ENCODE peak calls at places on chromosomes 3 and 15, in five cellular contexts. I, W, T, M and V are unnamed samples.

GRCh38 chr3:78926523-78926922 is 841.3 kb downstream of the ROBO1 start:
- DNase-seq in I (no peak), T (no peak), M (no peak), W (no peak), V (no peak)

GRCh38 chr3:45571969-45572368 is 22.6 kb upstream of the LIMD1 start:
- DNase-seq in T (no peak), M (no peak), I (no peak), W (no peak), V (no peak)

GRCh38 chr3:134752761-134753461 is 42.1 kb upstream of the EPHB1 start:
- DNase-seq in M (peak; percentile 52), W (no peak), T (no peak), I (no peak), V (no peak)

GRCh38 chr3:8854656-8855055 is 85.2 kb upstream of the OXTR start:
- DNase-seq in T (no peak), I (no peak), M (no peak), W (no peak), V (no peak)

GRCh38 chr3:16906679-16907078 is 21.9 kb downstream of the PLCL2 start:
- DNase-seq in W (peak; percentile 63), M (no peak), T (peak; percentile 67), I (no peak), V (no peak)

GRCh38 chr3:151147299-151147698 is 55.7 kb downstream of the GPR171 start:
- DNase-seq in T (no peak), I (no peak), M (no peak), W (no peak), V (no peak)

GRCh38 chr3:40387001-40387894 is at the start of gene ENTPD3:
- DNase-seq in M (no peak), T (no peak), I (peak; percentile 75), W (peak; percentile 29), V (no peak)

GRCh38 chr3:131491084-131491483 is 11.7 kb downstream of the MRPL3 start:
- DNase-seq in I (no peak), T (no peak), M (no peak), W (no peak), V (no peak)

GRCh38 chr15:86231864-86232801 is 152.5 kb downstream of the AGBL1 start:
- DNase-seq in M (no peak), W (peak; percentile 52), T (peak; percentile 25), I (no peak), V (no peak)

GRCh38 chr15:66931768-66932633 is 133.4 kb upstream of the SMAD3 start:
- DNase-seq in T (peak; percentile 34), M (no peak), I (no peak), W (peak; percentile 75), V (no peak)

GRCh38 chr3:114538211-114538610 is 244.4 kb downstream of the TIGIT start:
- DNase-seq in I (no peak), M (no peak), T (no peak), W (no peak), V (no peak)

GRCh38 chr3:53080612-53081205 is 34.8 kb upstream of the SFMBT1 start:
- DNase-seq in M (no peak), T (no peak), W (no peak), I (no peak), V (no peak)

GRCh38 chr3:110615454-110615853 is 456.2 kb upstream of the NECTIN3 start:
- DNase-seq in W (no peak), M (no peak), I (no peak), T (no peak), V (no peak)

GRCh38 chr15:63752075-63752684 is 81.6 kb downstream of the HERC1 start:
- DNase-seq in T (peak; percentile 74), M (no peak), W (peak; percentile 63), I (no peak), V (no peak)

GRCh38 chr3:102715030-102715697 is 280.3 kb downstream of the ZPLD1 start:
- DNase-seq in I (no peak), M (no peak), W (no peak), T (peak; percentile 2), V (no peak)

GRCh38 chr3:111072016-111072891 is 638 bp downstream of the NECTIN3 start:
- DNase-seq in W (peak; percentile 58), M (no peak), I (no peak), T (peak; percentile 66), V (no peak)

GRCh38 chr3:161310649-161311423 is 60.5 kb downstream of the SPTSSB start:
- DNase-seq in I (no peak), W (no peak), T (no peak), M (no peak), V (peak; percentile 25)

GRCh38 chr3:13891492-13892073 is 11.7 kb upstream of the WNT7A start:
- DNase-seq in T (no peak), M (peak; percentile 54), W (no peak), I (no peak), V (no peak)

GRCh38 chr3:123783050-123783724 is 100.9 kb downstream of the MYLK start:
- DNase-seq in M (no peak), I (no peak), W (peak; percentile 43), T (peak; percentile 37), V (no peak)

GRCh38 chr15:43872416-43873020 is 45.7 kb downstream of the WDR76 start:
- DNase-seq in M (no peak), W (peak; percentile 80), I (no peak), T (peak; percentile 87), V (peak; percentile 1)

GRCh38 chr15:25090073-25090733 is 135.4 kb downstream of the SNRPN start:
- DNase-seq in I (no peak), M (peak; percentile 47), T (no peak), W (no peak), V (no peak)

GRCh38 chr3:170784406-170784805 is 85.6 kb downstream of the RPL22L1 start:
- DNase-seq in W (no peak), I (no peak), M (no peak), T (no peak), V (no peak)

GRCh38 chr3:166388321-166388720 is 551.1 kb upstream of the BCHE start:
- DNase-seq in T (no peak), W (peak; percentile 18), I (no peak), M (no peak), V (no peak)

GRCh38 chr3:197501879-197502620 is 53.7 kb downstream of the BDH1 start:
- DNase-seq in M (no peak), I (peak; percentile 70), W (peak; percentile 66), T (peak; percentile 49), V (no peak)

GRCh38 chr3:128021768-128022372 is 30.4 kb upstream of the SEC61A1 start:
- DNase-seq in I (no peak), M (no peak), T (peak; percentile 29), W (no peak), V (no peak)

GRCh38 chr3:149971403-149972075 is 844 bp upstream of the PFN2 start:
- DNase-seq in M (peak; percentile 60), W (peak; percentile 83), I (peak; percentile 58), T (peak; percentile 75), V (peak; percentile 4)

GRCh38 chr3:142318331-142318730 is 92.9 kb upstream of the GK5 start:
- DNase-seq in W (no peak), I (no peak), T (no peak), M (no peak), V (no peak)

GRCh38 chr3:97278506-97278905 is 464.1 kb downstream of the EPHA6 start:
- DNase-seq in M (no peak), W (no peak), T (no peak), I (no peak), V (no peak)

DNA sequence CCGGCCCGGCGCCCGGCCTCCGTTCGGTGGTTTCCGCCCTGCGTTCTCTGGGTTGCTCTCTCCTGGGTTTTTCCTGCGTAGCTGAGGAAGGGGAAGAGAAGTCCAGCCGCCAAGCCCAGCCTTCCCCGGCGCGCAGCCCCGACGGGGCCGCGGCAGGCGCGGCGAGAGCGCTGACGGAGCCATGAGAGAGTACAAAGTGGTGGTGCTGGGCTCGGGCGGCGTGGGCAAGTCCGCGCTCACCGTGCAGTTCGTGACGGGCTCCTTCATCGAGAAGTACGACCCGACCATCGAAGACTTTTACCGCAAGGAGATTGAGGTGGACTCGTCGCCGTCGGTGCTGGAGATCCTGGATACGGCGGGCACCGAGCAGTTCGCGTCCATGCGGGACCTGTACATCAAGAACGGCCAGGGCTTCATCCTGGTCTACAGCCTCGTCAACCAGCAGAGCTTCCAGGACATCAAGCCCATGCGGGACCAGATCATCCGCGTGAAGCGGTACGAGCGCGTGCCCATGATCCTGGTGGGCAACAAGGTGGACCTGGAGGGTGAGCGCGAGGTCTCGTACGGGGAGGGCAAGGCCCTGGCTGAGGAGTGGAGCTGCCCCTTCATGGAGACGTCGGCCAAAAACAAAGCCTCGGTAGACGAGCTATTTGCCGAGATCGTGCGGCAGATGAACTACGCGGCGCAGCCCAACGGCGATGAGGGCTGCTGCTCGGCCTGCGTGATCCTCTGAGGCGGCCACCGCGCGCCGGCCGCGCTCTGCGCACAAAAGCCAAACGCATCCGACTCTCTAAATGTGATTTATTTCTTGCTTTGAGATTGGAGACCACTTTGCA is 705 bp downstream of the RAP2B start:
- DNase-seq in M (peak; percentile 63), T (peak; percentile 39), I (peak; percentile 52), W (peak; percentile 57), V (peak; percentile 12)
- H3K27ac ChIP-seq in M (peak overlapping the region; percentile 88), T (peak overlapping the region; percentile 72), I (peak overlapping the region; percentile 97), W (peak overlapping the region; percentile 41), V (peak overlapping the region; percentile 88)

GRCh38 chr15:70436428-70436827 is 326.9 kb downstream of the UACA start:
- DNase-seq in W (no peak), I (no peak), T (no peak), M (no peak), V (no peak)

GRCh38 chr15:70437089-70437488 is 326.3 kb downstream of the UACA start:
- DNase-seq in M (no peak), W (no peak), T (no peak), I (no peak), V (no peak)

GRCh38 chr15:70435872-70436271 is 327.5 kb downstream of the UACA start:
- DNase-seq in M (no peak), W (no peak), I (no peak), T (no peak), V (no peak)

GRCh38 chr15:70433583-70434288 is 329.6 kb downstream of the UACA start:
- DNase-seq in I (no peak), T (no peak), M (no peak), W (no peak), V (no peak)

DNA sequence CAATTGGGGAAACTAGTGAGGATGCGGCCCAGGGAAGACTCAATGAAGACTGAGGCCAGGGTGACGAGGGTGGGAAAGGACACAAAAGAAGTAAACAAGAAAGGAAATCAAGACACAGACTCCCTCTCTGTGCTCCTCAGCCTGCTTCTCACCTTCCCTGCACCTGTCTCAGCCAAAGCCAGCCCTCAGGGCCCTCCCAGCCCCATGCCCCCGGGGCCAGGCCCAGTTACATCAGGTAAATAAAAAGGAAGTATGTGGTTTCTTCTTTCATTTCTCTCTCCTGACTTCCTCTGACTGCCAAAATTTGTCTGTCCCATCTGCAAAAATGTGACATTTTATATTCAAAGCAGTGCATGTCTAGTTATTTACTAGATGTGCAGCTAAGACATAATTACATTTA is 328.0 kb downstream of the UACA start:
- DNase-seq in W (no peak), I (no peak), T (no peak), M (no peak), V (no peak)
- H3K4me3 ChIP-seq in W (no peak overlapping the region), I (no peak overlapping the region), T (no peak overlapping the region), M (no peak overlapping the region), V (no peak overlapping the region)

DNA sequence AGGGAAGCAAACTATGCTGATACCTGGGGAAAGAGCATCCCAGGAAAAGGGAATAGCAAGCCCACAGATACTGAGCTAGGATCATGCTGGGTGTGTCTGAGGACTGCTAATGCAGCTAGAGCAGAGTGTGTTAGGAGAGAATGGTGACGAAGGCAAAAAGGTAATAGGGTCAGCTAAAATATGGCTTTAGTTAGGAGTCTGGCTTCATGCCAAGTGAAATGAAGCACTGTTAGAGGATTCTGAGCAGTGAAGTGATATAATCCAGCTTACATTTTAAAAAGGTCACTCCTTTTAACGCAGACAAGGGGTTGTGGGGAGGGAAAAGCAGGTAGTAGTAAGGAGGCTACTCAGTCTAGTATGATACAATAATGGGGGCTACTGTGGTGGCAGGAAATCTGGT is 30.4 kb downstream of the SECISBP2L start:
- DNase-seq in T (no peak), M (no peak), W (no peak), I (no peak), V (no peak)
- H3K4me1 ChIP-seq in T (peaks cover 2% of the 10 kb centered on the region), M (no peaks in the 10 kb centered on the region), W (no peaks in the 10 kb centered on the region), I (no peaks in the 10 kb centered on the region), V (no peaks in the 10 kb centered on the region)

GRCh38 chr15:64851503-64851840 is 9.8 kb downstream of the PLEKHO2 start:
- DNase-seq in T (peak; percentile 96), M (peak; percentile 75), I (no peak), W (peak; percentile 91), V (no peak)
- H3K27ac ChIP-seq in T (peak overlapping the region; percentile 84), M (peak overlapping the region; percentile 59), I (peak overlapping the region; percentile 71), W (peak overlapping the region; percentile 76), V (no peak overlapping the region)